ENCODE peak calls at places on chromosome 11, in six cellular contexts. One of them, this sample, is unnamed.

GRCh38 chr11:112871909-112872511 is 89.2 kb upstream of the NCAM1 start:
- DNase-seq in DMS153: peak; percentile 27
- DNase-seq in CD8-positive, alpha-beta T cell: no peak
- DNase-seq in stomach: no peak
- DNase-seq in natural killer cell treated with Interleukin-12 subunit alpha and Interleukin-12 subunit beta and Interleukin-15 and Interleukin-18, amount 100 ng/mL, for 72 hours: no peak
- DNase-seq in hepatocyte: no peak
- DNase-seq in this sample: no peak

GRCh38 chr11:101009685-101010055 is 119.9 kb downstream of the PGR start:
- DNase-seq in DMS153: no peak
- DNase-seq in CD8-positive, alpha-beta T cell: no peak
- DNase-seq in stomach: no peak
- DNase-seq in natural killer cell treated with Interleukin-12 subunit alpha and Interleukin-12 subunit beta and Interleukin-15 and Interleukin-18, amount 100 ng/mL, for 72 hours: no peak
- DNase-seq in hepatocyte: no peak
- DNase-seq in this sample: no peak

GRCh38 chr11:117597083-117597482 is 199.9 kb downstream of the DSCAML1 start:
- DNase-seq in DMS153: no peak
- DNase-seq in CD8-positive, alpha-beta T cell: no peak
- DNase-seq in stomach: no peak
- DNase-seq in natural killer cell treated with Interleukin-12 subunit alpha and Interleukin-12 subunit beta and Interleukin-15 and Interleukin-18, amount 100 ng/mL, for 72 hours: no peak
- DNase-seq in hepatocyte: peak; percentile 78
- DNase-seq in this sample: no peak

GRCh38 chr11:106304274-106304673 is 226.8 kb downstream of the AASDHPPT start:
- DNase-seq in DMS153: no peak
- DNase-seq in CD8-positive, alpha-beta T cell: no peak
- DNase-seq in stomach: no peak
- DNase-seq in natural killer cell treated with Interleukin-12 subunit alpha and Interleukin-12 subunit beta and Interleukin-15 and Interleukin-18, amount 100 ng/mL, for 72 hours: no peak
- DNase-seq in hepatocyte: no peak
- DNase-seq in this sample: no peak

GRCh38 chr11:46682773-46683752 is 17.4 kb downstream of the ARHGAP1 start:
- DNase-seq in DMS153: no peak
- DNase-seq in CD8-positive, alpha-beta T cell: no peak
- DNase-seq in stomach: no peak
- DNase-seq in natural killer cell treated with Interleukin-12 subunit alpha and Interleukin-12 subunit beta and Interleukin-15 and Interleukin-18, amount 100 ng/mL, for 72 hours: no peak
- DNase-seq in hepatocyte: no peak
- DNase-seq in this sample: no peak

GRCh38 chr11:76825726-76826396 is 34.9 kb upstream of the ACER3 start:
- DNase-seq in DMS153: no peak
- DNase-seq in CD8-positive, alpha-beta T cell: no peak
- DNase-seq in stomach: no peak
- DNase-seq in natural killer cell treated with Interleukin-12 subunit alpha and Interleukin-12 subunit beta and Interleukin-15 and Interleukin-18, amount 100 ng/mL, for 72 hours: no peak
- DNase-seq in hepatocyte: no peak
- DNase-seq in this sample: no peak

GRCh38 chr11:116709970-116710369 is 62.8 kb downstream of the BUD13 start:
- DNase-seq in DMS153: no peak
- DNase-seq in CD8-positive, alpha-beta T cell: no peak
- DNase-seq in stomach: no peak
- DNase-seq in natural killer cell treated with Interleukin-12 subunit alpha and Interleukin-12 subunit beta and Interleukin-15 and Interleukin-18, amount 100 ng/mL, for 72 hours: no peak
- DNase-seq in hepatocyte: no peak
- DNase-seq in this sample: no peak

GRCh38 chr11:119519796-119520195 is 96.8 kb upstream of the THY1 start:
- DNase-seq in DMS153: no peak
- DNase-seq in CD8-positive, alpha-beta T cell: no peak
- DNase-seq in stomach: no peak
- DNase-seq in natural killer cell treated with Interleukin-12 subunit alpha and Interleukin-12 subunit beta and Interleukin-15 and Interleukin-18, amount 100 ng/mL, for 72 hours: no peak
- DNase-seq in hepatocyte: no peak
- DNase-seq in this sample: no peak

GRCh38 chr11:100442017-100442416 is 245.1 kb upstream of the ARHGAP42 start:
- DNase-seq in DMS153: no peak
- DNase-seq in CD8-positive, alpha-beta T cell: no peak
- DNase-seq in stomach: no peak
- DNase-seq in natural killer cell treated with Interleukin-12 subunit alpha and Interleukin-12 subunit beta and Interleukin-15 and Interleukin-18, amount 100 ng/mL, for 72 hours: no peak
- DNase-seq in hepatocyte: no peak
- DNase-seq in this sample: no peak

GRCh38 chr11:16846305-16846704 is 107.9 kb downstream of the C11orf58 start:
- DNase-seq in DMS153: no peak
- DNase-seq in CD8-positive, alpha-beta T cell: no peak
- DNase-seq in stomach: no peak
- DNase-seq in natural killer cell treated with Interleukin-12 subunit alpha and Interleukin-12 subunit beta and Interleukin-15 and Interleukin-18, amount 100 ng/mL, for 72 hours: no peak
- DNase-seq in hepatocyte: peak; percentile 13
- DNase-seq in this sample: no peak

GRCh38 chr11:24760681-24761080 is 263.8 kb downstream of the LUZP2 start:
- DNase-seq in DMS153: no peak
- DNase-seq in CD8-positive, alpha-beta T cell: no peak
- DNase-seq in stomach: no peak
- DNase-seq in natural killer cell treated with Interleukin-12 subunit alpha and Interleukin-12 subunit beta and Interleukin-15 and Interleukin-18, amount 100 ng/mL, for 72 hours: no peak
- DNase-seq in hepatocyte: no peak
- DNase-seq in this sample: no peak

GRCh38 chr11:115496892-115497291 is 7.3 kb downstream of the CADM1 start:
- DNase-seq in DMS153: no peak
- DNase-seq in CD8-positive, alpha-beta T cell: no peak
- DNase-seq in stomach: no peak
- DNase-seq in natural killer cell treated with Interleukin-12 subunit alpha and Interleukin-12 subunit beta and Interleukin-15 and Interleukin-18, amount 100 ng/mL, for 72 hours: no peak
- DNase-seq in hepatocyte: no peak
- DNase-seq in this sample: no peak

GRCh38 chr11:33724644-33725035 is 11.6 kb downstream of the CD59 start:
- DNase-seq in DMS153: no peak
- DNase-seq in CD8-positive, alpha-beta T cell: no peak
- DNase-seq in stomach: no peak
- DNase-seq in natural killer cell treated with Interleukin-12 subunit alpha and Interleukin-12 subunit beta and Interleukin-15 and Interleukin-18, amount 100 ng/mL, for 72 hours: no peak
- DNase-seq in hepatocyte: no peak
- DNase-seq in this sample: no peak

GRCh38 chr11:8258289-8258688 is 5.4 kb downstream of the LMO1 start:
- DNase-seq in DMS153: no peak
- DNase-seq in CD8-positive, alpha-beta T cell: no peak
- DNase-seq in stomach: peak; percentile 11
- DNase-seq in natural killer cell treated with Interleukin-12 subunit alpha and Interleukin-12 subunit beta and Interleukin-15 and Interleukin-18, amount 100 ng/mL, for 72 hours: no peak
- DNase-seq in hepatocyte: no peak
- DNase-seq in this sample: no peak

GRCh38 chr11:1129666-1130160 is 28.0 kb upstream of the MUC5AC start:
- DNase-seq in DMS153: no peak
- DNase-seq in CD8-positive, alpha-beta T cell: no peak
- DNase-seq in stomach: peak; percentile 63
- DNase-seq in natural killer cell treated with Interleukin-12 subunit alpha and Interleukin-12 subunit beta and Interleukin-15 and Interleukin-18, amount 100 ng/mL, for 72 hours: no peak
- DNase-seq in hepatocyte: no peak
- DNase-seq in this sample: no peak

GRCh38 chr11:116563028-116563712 is 209.6 kb downstream of the BUD13 start:
- DNase-seq in DMS153: peak; percentile 76
- DNase-seq in CD8-positive, alpha-beta T cell: no peak
- DNase-seq in stomach: no peak
- DNase-seq in natural killer cell treated with Interleukin-12 subunit alpha and Interleukin-12 subunit beta and Interleukin-15 and Interleukin-18, amount 100 ng/mL, for 72 hours: peak; percentile 49
- DNase-seq in hepatocyte: peak; percentile 76
- DNase-seq in this sample: peak; percentile 41

GRCh38 chr11:19345848-19346681 is 105.3 kb upstream of the E2F8 start:
- DNase-seq in DMS153: no peak
- DNase-seq in CD8-positive, alpha-beta T cell: no peak
- DNase-seq in stomach: peak; percentile 34
- DNase-seq in natural killer cell treated with Interleukin-12 subunit alpha and Interleukin-12 subunit beta and Interleukin-15 and Interleukin-18, amount 100 ng/mL, for 72 hours: no peak
- DNase-seq in hepatocyte: peak; percentile 29
- DNase-seq in this sample: peak; percentile 18

GRCh38 chr11:69101100-69101791 is 52.5 kb downstream of the TPCN2 start:
- DNase-seq in DMS153: peak; percentile 90
- DNase-seq in CD8-positive, alpha-beta T cell: peak; percentile 68
- DNase-seq in stomach: peak; percentile 87
- DNase-seq in natural killer cell treated with Interleukin-12 subunit alpha and Interleukin-12 subunit beta and Interleukin-15 and Interleukin-18, amount 100 ng/mL, for 72 hours: no peak
- DNase-seq in hepatocyte: peak; percentile 88
- DNase-seq in this sample: peak; percentile 29

GRCh38 chr11:117302228-117302627 is 11.1 kb downstream of the BACE1-AS start:
- DNase-seq in DMS153: no peak
- DNase-seq in CD8-positive, alpha-beta T cell: no peak
- DNase-seq in stomach: no peak
- DNase-seq in natural killer cell treated with Interleukin-12 subunit alpha and Interleukin-12 subunit beta and Interleukin-15 and Interleukin-18, amount 100 ng/mL, for 72 hours: no peak
- DNase-seq in hepatocyte: no peak
- DNase-seq in this sample: no peak